ENCODE peak calls at places on chromosomes 11 and 22, in eight cellular contexts. N is transverse colon, K is naive B cell, C is fibroblast of the aortic adventitia, L is A172, Q is fibroblast of the conjunctiva, R is GM23248, U is heart right ventricle. M is an unnamed sample.

GRCh38 chr11:131744847-131745246 is 374.4 kb downstream of the NTM start:
- DNase-seq in N (no peak), K (no peak), C (peak), L (peak), Q (no peak), R (peak), U (no peak), M (no peak)

GRCh38 chr11:105179542-105180278 is 40.1 kb upstream of the CARD18 start:
- DNase-seq in N (no peak), K (no peak), C (peak), L (no peak), Q (no peak), R (no peak), U (no peak), M (no peak)

GRCh38 chr22:21642584-21643448 is 714 bp downstream of the SDF2L1 start:
- DNase-seq in N (peak), K (peak), C (peak), L (no peak), Q (no peak), R (peak), U (peak), M (no peak)

GRCh38 chr11:112100457-112100856 is 13.8 kb downstream of the SDHD start:
- DNase-seq in N (no peak), K (no peak), C (no peak), L (no peak), Q (no peak), R (no peak), U (no peak), M (no peak)

GRCh38 chr11:82754410-82754809 is 20.7 kb upstream of the FAM181B start:
- DNase-seq in N (no peak), K (no peak), C (no peak), L (no peak), Q (no peak), R (no peak), U (no peak), M (no peak)

GRCh38 chr11:38384568-38384967 is 1786.5 kb upstream of the RAG2 start:
- DNase-seq in N (no peak), K (no peak), C (no peak), L (peak), Q (no peak), R (no peak), U (no peak), M (no peak)

GRCh38 chr11:66007201-66007634 is 4.6 kb upstream of the CST6 start:
- DNase-seq in N (no peak), K (no peak), C (peak), L (peak), Q (no peak), R (no peak), U (no peak), M (no peak)

GRCh38 chr11:100980156-100980555 is 149.5 kb downstream of the PGR start:
- DNase-seq in N (no peak), K (no peak), C (peak), L (no peak), Q (no peak), R (peak), U (no peak), M (no peak)

GRCh38 chr22:29689201-29689871 is 30.5 kb upstream of the CABP7 start:
- DNase-seq in N (no peak), K (no peak), C (no peak), L (no peak), Q (no peak), R (no peak), U (no peak), M (no peak)

GRCh38 chr22:24592846-24593809 is at the start of gene LRRC75B:
- DNase-seq in N (peak), K (no peak), C (peak), L (no peak), Q (peak), R (peak), U (peak), M (no peak)

GRCh38 chr11:70580036-70580805 is 181.9 kb downstream of the CTTN start:
- DNase-seq in N (no peak), K (no peak), C (no peak), L (peak), Q (no peak), R (peak), U (no peak), M (no peak)

GRCh38 chr11:108009497-108010360 is 1.0 kb downstream of the CUL5 start:
- DNase-seq in N (no peak), K (no peak), C (peak), L (no peak), Q (no peak), R (peak), U (no peak), M (no peak)

GRCh38 chr11:85844439-85845051 is 10.6 kb upstream of the CCDC83 start:
- DNase-seq in N (no peak), K (no peak), C (peak), L (peak), Q (no peak), R (peak), U (no peak), M (no peak)

GRCh38 chr11:94586546-94586945 is 19.4 kb downstream of the PIWIL4 start:
- DNase-seq in N (no peak), K (no peak), C (no peak), L (no peak), Q (no peak), R (no peak), U (no peak), M (no peak)

GRCh38 chr11:126137146-126137545 is 74.3 kb downstream of the RPUSD4 start:
- DNase-seq in N (no peak), K (no peak), C (peak), L (no peak), Q (no peak), R (peak), U (no peak), M (no peak)

GRCh38 chr22:18997925-18998315 is 61.8 kb upstream of the PRODH start:
- DNase-seq in N (no peak), K (no peak), C (no peak), L (no peak), Q (no peak), R (no peak), U (no peak), M (no peak)

GRCh38 chr22:33405194-33405593 is 347.0 kb upstream of the SYN3 start:
- DNase-seq in N (no peak), K (no peak), C (no peak), L (no peak), Q (no peak), R (no peak), U (no peak), M (no peak)

GRCh38 chr11:45501980-45502545 is 163.4 kb downstream of the CHST1 start:
- DNase-seq in N (no peak), K (no peak), C (no peak), L (no peak), Q (no peak), R (peak), U (no peak), M (no peak)

GRCh38 chr22:43262990-43263644 is 76.2 kb upstream of the TTLL12 start:
- DNase-seq in N (peak), K (no peak), C (no peak), L (no peak), Q (no peak), R (no peak), U (no peak), M (no peak)

GRCh38 chr11:67022341-67022933 is 497 bp upstream of the SYT12 start:
- DNase-seq in N (peak), K (no peak), C (peak), L (no peak), Q (no peak), R (peak), U (no peak), M (no peak)

GRCh38 chr11:86446163-86446923 is 71.7 kb downstream of the CCDC81 start:
- DNase-seq in N (no peak), K (no peak), C (no peak), L (no peak), Q (no peak), R (no peak), U (no peak), M (no peak)

M was measured in Panc1.